ENCODE peak calls at places on chromosomes 7 and 10, in four cellular contexts. I, A, M and N are unnamed samples.

GRCh38 chr10:4595920-4596319 is 230.1 kb upstream of the AKR1E2 start:
- DNase-seq in I (no peak), A (peak; percentile 62), M (no peak), N (no peak)

GRCh38 chr10:117262296-117263293 is 21.7 kb downstream of the SLC18A2 start:
- DNase-seq in I (peak; percentile 2), A (peak; percentile 68), M (no peak), N (no peak)

GRCh38 chr10:283916-284356 is 148.7 kb downstream of the ZMYND11 start:
- DNase-seq in I (no peak), A (no peak), M (no peak), N (no peak)

GRCh38 chr7:108613147-108613948 is 43.7 kb downstream of the DNAJB9 start:
- DNase-seq in I (peak; percentile 78), A (peak; percentile 56), M (peak; percentile 35), N (peak; percentile 6)

GRCh38 chr7:1512781-1513656 is 8.8 kb upstream of the INTS1 start:
- DNase-seq in I (peak; percentile 92), A (peak; percentile 93), M (no peak), N (peak; percentile 79)

GRCh38 chr10:111023060-111023459 is 53.8 kb upstream of the ADRA2A start:
- DNase-seq in I (no peak), A (no peak), M (no peak), N (no peak)

GRCh38 chr7:73707045-73707631 is 12.3 kb downstream of the STX1A start:
- DNase-seq in I (peak; percentile 89), A (no peak), M (peak; percentile 66), N (no peak)

GRCh38 chr7:11650504-11650903 is 181.5 kb downstream of the THSD7A start:
- DNase-seq in I (no peak), A (no peak), M (no peak), N (no peak)

GRCh38 chr7:137122145-137122544 is 221.4 kb downstream of the PTN start:
- DNase-seq in I (no peak), A (no peak), M (no peak), N (no peak)

GRCh38 chr10:101272229-101272868 is 43.1 kb upstream of the LBX1 start:
- DNase-seq in I (peak; percentile 68), A (peak; percentile 83), M (peak; percentile 83), N (peak; percentile 10)

GRCh38 chr7:113339661-113340060 is 221.3 kb upstream of the SMIM30 start:
- DNase-seq in I (no peak), A (no peak), M (no peak), N (no peak)

GRCh38 chr10:102831322-102832071 is 5.7 kb downstream of the CYP17A1 start:
- DNase-seq in I (no peak), A (peak; percentile 67), M (no peak), N (no peak)

GRCh38 chr10:8146650-8147049 is 92.2 kb downstream of the GATA3 start:
- DNase-seq in I (peak; percentile 75), A (no peak), M (no peak), N (peak; percentile 83)

GRCh38 chr10:21078410-21079329 is 181.6 kb upstream of the NEBL start:
- DNase-seq in I (peak; percentile 77), A (peak; percentile 78), M (peak; percentile 63), N (peak; percentile 23)

GRCh38 chr10:44193156-44193555 is 191.7 kb downstream of the CXCL12 start:
- DNase-seq in I (no peak), A (no peak), M (no peak), N (peak; percentile 28)

GRCh38 chr7:143901360-143901709 is 641 bp downstream of the TCAF1 start:
- DNase-seq in I (no peak), A (peak; percentile 71), M (no peak), N (peak; percentile 60)

GRCh38 chr10:129373718-129374117 is 93.3 kb upstream of the MGMT start:
- DNase-seq in I (no peak), A (no peak), M (no peak), N (no peak)

GRCh38 chr10:22230331-22230833 is 12.6 kb upstream of the EBLN1 start:
- DNase-seq in I (peak; percentile 73), A (peak; percentile 51), M (peak; percentile 24), N (peak; percentile 61)

GRCh38 chr7:74182453-74183090 is 8.4 kb downstream of the EIF4H start:
- DNase-seq in I (no peak), A (no peak), M (no peak), N (no peak)

GRCh38 chr7:45173596-45174327 is 16.2 kb downstream of the RAMP3 start:
- DNase-seq in I (no peak), A (no peak), M (no peak), N (no peak)

GRCh38 chr10:76285012-76285411 is 853.6 kb downstream of the LRMDA start:
- DNase-seq in I (peak; percentile 89), A (peak; percentile 87), M (no peak), N (peak; percentile 93)

DNA sequence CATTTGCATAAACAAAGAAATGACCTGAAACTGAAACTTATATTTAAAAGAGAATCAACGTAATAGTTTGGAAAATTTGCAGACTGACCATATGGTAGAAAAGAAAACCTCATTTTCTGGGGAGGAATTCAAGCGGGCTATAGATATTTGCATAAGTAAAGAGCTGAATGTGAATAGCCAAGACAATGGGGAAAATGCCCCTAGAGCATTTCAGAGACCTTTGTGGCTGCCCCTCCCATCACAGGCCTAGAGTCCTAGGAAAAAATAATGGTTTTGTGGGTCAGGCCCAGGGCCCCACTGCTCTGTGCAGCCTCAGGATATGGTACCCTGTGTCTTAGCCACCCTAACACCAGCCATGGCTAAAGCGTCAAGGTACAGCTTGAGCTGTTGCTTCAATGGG is 480.6 kb upstream of the MBL2 start:
- DNase-seq in I (no peak), A (no peak), M (no peak), N (no peak)
- H3K27ac ChIP-seq in I (no peak overlapping the region), A (no peak overlapping the region), M (no peak overlapping the region), N (no peak overlapping the region)

GRCh38 chr7:67450171-67450570 is 453.5 kb downstream of the TYW1 start:
- DNase-seq in I (no peak), A (no peak), M (no peak), N (no peak)

GRCh38 chr7:67453981-67454380 is 457.3 kb downstream of the TYW1 start:
- DNase-seq in I (no peak), A (no peak), M (peak; percentile 59), N (no peak)

GRCh38 chr7:67453580-67453979 is 456.9 kb downstream of the TYW1 start:
- DNase-seq in I (no peak), A (no peak), M (peak; percentile 56), N (no peak)

GRCh38 chr7:67455508-67455907 is 458.9 kb downstream of the TYW1 start:
- DNase-seq in I (no peak), A (no peak), M (no peak), N (no peak)

DNA sequence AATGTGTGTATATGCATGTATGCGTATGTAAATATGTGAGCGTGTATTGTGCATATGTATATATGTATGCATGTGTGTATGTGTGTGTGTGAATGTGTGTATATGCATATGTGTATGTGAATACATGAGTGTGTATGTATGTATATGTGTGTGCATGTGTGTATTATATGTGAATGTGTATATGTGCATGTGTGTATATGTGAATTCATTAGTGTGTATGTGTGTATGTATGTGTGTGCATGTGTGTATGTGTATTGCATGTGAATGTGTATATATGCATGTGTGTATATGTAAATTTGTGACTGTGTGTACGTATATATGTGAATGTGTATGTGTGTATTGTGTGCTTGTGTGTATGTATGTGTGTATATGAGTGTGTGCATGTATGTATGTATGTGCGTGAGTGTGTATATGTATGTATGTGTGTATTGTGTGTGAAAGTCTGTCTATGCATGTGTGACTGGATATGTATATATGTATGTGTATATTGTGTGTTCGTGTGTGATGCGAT is 455.9 kb downstream of the TYW1 start:
- DNase-seq in I (no peak), A (no peak), M (no peak), N (no peak)
- H4K20me1 ChIP-seq in I (no peaks in the 10 kb centered on the region), A (no peaks in the 10 kb centered on the region), M (no peaks in the 10 kb centered on the region), N (no peaks in the 10 kb centered on the region)

GRCh38 chr7:129041929-129042200 is 13.0 kb downstream of the TNPO3 start:
- DNase-seq in I (no peak), A (peak; percentile 9), M (no peak), N (no peak)

GRCh38 chr7:129043012-129043411 is 11.9 kb downstream of the TNPO3 start:
- DNase-seq in I (no peak), A (no peak), M (no peak), N (no peak)

GRCh38 chr7:129037585-129037984 is 17.3 kb downstream of the TNPO3 start:
- DNase-seq in I (no peak), A (no peak), M (no peak), N (no peak)

GRCh38 chr7:129041142-129041928 is 13.6 kb downstream of the TNPO3 start:
- DNase-seq in I (no peak), A (peak; percentile 5), M (no peak), N (no peak)
- H3K27ac ChIP-seq in I (no peak overlapping the region), A (no peak overlapping the region), M (peak overlapping the region; percentile 18), N (no peak overlapping the region)

GRCh38 chr7:49852619-49853462 is 79.4 kb downstream of the VWC2 start:
- DNase-seq in I (peak; percentile 74), A (peak; percentile 74), M (peak; percentile 68), N (peak; percentile 7)
- H4K20me1 ChIP-seq in I (no peaks in the 10 kb centered on the region), A (no peaks in the 10 kb centered on the region), M (no peaks in the 10 kb centered on the region), N (no peaks in the 10 kb centered on the region)

GRCh38 chr10:13761490-13762091 is 174.8 kb downstream of the PRPF18 start:
- DNase-seq in I (no peak), A (no peak), M (no peak), N (no peak)
- H3K27ac ChIP-seq in I (no peak overlapping the region), A (no peak overlapping the region), M (no peak overlapping the region), N (no peak overlapping the region)

GRCh38 chr10:80498833-80499671 is 38.6 kb upstream of the SH2D4B start:
- DNase-seq in I (no peak), A (peak; percentile 99), M (no peak), N (peak; percentile 95)
- H4K20me1 ChIP-seq in I (no peaks in the 10 kb centered on the region), A (no peaks in the 10 kb centered on the region), M (no peaks in the 10 kb centered on the region), N (peaks cover 33% of the 10 kb centered on the region)